ENCODE peak calls at places on chromosomes 5 and 9, in seven cellular contexts. M is H1, J is SK-N-SH, P is HepG2, Y is K562, U is HCT116, A is GM12878. V is an unnamed sample.

GRCh38 chr9:97041898-97042297 is 3.0 kb upstream of the CTSV start:
- DNase-seq in M (no peak), J (no peak), P (no peak), Y (no peak), U (no peak), A (no peak), V (no peak)

GRCh38 chr5:153895266-153895665 is 143.4 kb downstream of the FAM114A2 start:
- DNase-seq in M (no peak), J (no peak), P (no peak), Y (no peak), U (no peak), A (no peak), V (no peak)

GRCh38 chr9:114657705-114658104 is at the start of gene TEX53:
- DNase-seq in M (no peak), J (no peak), P (no peak), Y (no peak), U (no peak), A (no peak), V (no peak)

GRCh38 chr5:16639206-16639605 is 22.4 kb upstream of the RETREG1 start:
- DNase-seq in M (no peak), J (no peak), P (no peak), Y (no peak), U (no peak), A (no peak), V (no peak)

GRCh38 chr5:142276517-142276916 is 48.3 kb downstream of the SPRY4 start:
- DNase-seq in M (no peak), J (no peak), P (no peak), Y (no peak), U (no peak), A (no peak), V (no peak)

GRCh38 chr9:3751125-3751758 is 225.4 kb upstream of the RFX3 start:
- DNase-seq in M (no peak), J (no peak), P (peak), Y (no peak), U (no peak), A (no peak), V (no peak)

GRCh38 chr5:143791848-143792701 is 19.9 kb upstream of the HMHB1 start:
- DNase-seq in M (no peak), J (no peak), P (no peak), Y (no peak), U (no peak), A (no peak), V (no peak)

GRCh38 chr5:113047733-113048652 is 71.4 kb downstream of the DCP2 start:
- DNase-seq in M (no peak), J (no peak), P (no peak), Y (no peak), U (no peak), A (peak), V (no peak)

GRCh38 chr9:68560131-68560844 is 19.6 kb upstream of the TMEM252 start:
- DNase-seq in M (peak), J (peak), P (peak), Y (peak), U (peak), A (no peak), V (no peak)

GRCh38 chr9:6239048-6239461 is 23.4 kb downstream of the IL33 start:
- DNase-seq in M (no peak), J (no peak), P (peak), Y (no peak), U (no peak), A (no peak), V (no peak)

GRCh38 chr5:101679816-101680215 is 616.3 kb downstream of the SLCO4C1 start:
- DNase-seq in M (no peak), J (no peak), P (no peak), Y (no peak), U (no peak), A (no peak), V (no peak)

GRCh38 chr5:150860422-150860821 is 14.1 kb downstream of the IRGM start:
- DNase-seq in M (no peak), J (no peak), P (peak), Y (no peak), U (no peak), A (no peak), V (no peak)

DNA sequence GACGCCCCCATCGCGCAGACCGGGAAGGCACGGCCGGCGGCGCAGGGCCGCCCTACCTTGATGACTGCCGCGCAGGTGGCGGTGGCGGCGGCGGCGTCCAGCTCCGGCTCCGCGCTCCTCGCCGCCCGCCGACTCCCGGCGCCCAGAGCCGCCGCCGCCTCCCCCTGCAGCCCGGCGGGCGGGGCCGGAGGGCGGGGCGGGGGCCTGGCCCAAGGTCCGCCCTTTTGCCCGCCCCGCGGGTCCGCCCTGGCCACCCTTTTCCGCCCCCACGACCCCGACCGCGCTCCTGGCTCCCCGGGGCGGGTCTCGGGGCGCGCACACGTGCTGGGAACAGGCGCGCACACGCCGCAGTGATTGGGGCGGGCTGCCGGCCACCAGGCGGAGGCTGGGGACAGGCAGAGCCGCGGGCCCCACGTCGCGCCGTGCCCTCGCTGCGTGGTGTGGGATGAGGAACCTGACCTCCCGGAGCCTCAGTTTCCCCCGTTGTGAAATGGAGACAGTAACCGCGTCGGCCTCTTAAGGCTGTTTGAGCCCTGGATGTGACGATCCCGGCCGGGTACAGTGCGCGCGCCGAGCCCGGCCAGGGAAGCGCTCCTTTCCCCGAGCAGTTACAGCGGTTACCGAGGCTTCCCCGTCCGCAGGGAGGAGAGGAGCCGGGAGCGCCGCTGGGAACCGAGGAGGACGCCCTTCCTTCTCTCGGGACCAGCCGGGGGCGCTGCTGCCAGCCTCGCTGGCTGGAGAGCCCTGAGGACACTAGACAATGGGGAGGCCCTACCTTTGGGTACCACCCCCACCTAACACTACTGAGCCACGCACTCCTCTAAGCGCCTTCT is at the start of gene CORO2A:
- DNase-seq in M (peak), J (peak), P (peak), Y (peak), U (peak), A (no peak), V (no peak)
- TF ChIP-seq SIN3A in M (no peak), J (no peak), P (peak), Y (peak), U (no peak), A (peak), V (no peak)

GRCh38 chr5:169112016-169112415 is 188.9 kb downstream of the SLIT3 start:
- DNase-seq in M (no peak), J (no peak), P (no peak), Y (no peak), U (no peak), A (no peak), V (no peak)
- TF ChIP-seq SIN3A in M (no peak), J (no peak), P (no peak), Y (no peak), U (no peak), A (no peak), V (no peak)

GRCh38 chr5:2887401-2888348 is 136.2 kb upstream of the IRX2 start:
- DNase-seq in M (no peak), J (no peak), P (no peak), Y (no peak), U (no peak), A (no peak), V (no peak)

GRCh38 chr5:2892601-2893000 is 141.1 kb upstream of the IRX2 start:
- DNase-seq in M (no peak), J (no peak), P (no peak), Y (no peak), U (no peak), A (no peak), V (no peak)

GRCh38 chr5:2888520-2889060 is 137.1 kb upstream of the IRX2 start:
- DNase-seq in M (no peak), J (no peak), P (no peak), Y (no peak), U (no peak), A (no peak), V (no peak)

GRCh38 chr5:2891781-2892180 is 140.3 kb upstream of the IRX2 start:
- DNase-seq in M (no peak), J (no peak), P (no peak), Y (no peak), U (no peak), A (no peak), V (no peak)

DNA sequence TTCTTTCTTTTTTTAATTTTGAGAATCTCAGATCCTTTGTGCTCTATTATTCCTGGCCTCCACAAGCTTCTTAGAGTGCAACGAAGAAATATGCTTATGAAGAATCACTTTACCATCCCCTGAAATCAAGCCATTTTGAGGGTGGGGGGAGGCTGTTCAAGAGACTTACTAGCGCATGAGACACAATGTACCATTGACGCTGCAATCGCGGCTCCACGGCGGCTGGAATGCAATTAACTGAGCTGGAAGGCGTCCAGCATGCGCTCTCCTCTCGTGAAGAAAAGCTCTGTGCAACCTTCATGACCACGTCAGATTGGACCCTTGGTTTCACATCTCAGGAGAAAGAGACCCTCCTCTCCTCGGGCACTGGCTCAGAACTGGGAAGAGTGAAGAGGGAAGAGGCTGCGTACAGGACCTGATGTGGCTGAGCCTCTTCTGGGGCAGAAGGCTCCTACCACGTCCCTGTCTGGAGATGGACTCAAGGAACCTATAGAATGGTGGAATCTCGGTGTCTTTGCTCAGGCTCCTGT is 138.5 kb upstream of the IRX2 start:
- DNase-seq in M (no peak), J (no peak), P (no peak), Y (no peak), U (no peak), A (no peak), V (no peak)
- TF ChIP-seq SIN3A in M (no peak), J (no peak), P (no peak), Y (no peak), U (no peak), A (no peak), V (no peak)

GRCh38 chr5:85647349-85648127 is 970.2 kb upstream of the COX7C start:
- DNase-seq in M (no peak), J (no peak), P (no peak), Y (peak), U (no peak), A (no peak), V (no peak)

GRCh38 chr5:85646641-85647040 is 971.1 kb upstream of the COX7C start:
- DNase-seq in M (no peak), J (no peak), P (no peak), Y (no peak), U (no peak), A (no peak), V (no peak)

GRCh38 chr5:85648495-85648894 is 969.2 kb upstream of the COX7C start:
- DNase-seq in M (no peak), J (no peak), P (no peak), Y (no peak), U (no peak), A (no peak), V (no peak)

GRCh38 chr5:85656050-85656449 is 961.7 kb upstream of the COX7C start:
- DNase-seq in M (no peak), J (no peak), P (no peak), Y (no peak), U (no peak), A (no peak), V (no peak)

DNA sequence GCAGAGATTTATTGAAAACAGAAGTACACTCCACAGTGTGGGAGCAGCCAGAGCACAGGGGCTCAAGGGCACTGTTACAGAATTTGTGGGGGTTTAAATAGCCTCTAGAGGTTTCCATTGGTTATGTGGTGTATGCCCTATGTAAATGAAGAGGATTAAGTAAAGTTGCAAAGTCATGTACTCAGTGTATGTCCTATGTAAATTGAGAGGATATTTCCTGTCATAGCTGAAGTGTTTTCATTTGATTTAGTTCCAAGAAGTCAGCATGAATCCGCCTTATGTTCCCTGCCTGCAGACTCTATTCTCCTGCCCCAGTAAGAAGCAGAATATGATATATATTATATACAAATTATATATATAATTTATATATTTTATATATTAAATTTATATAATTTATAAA is 966.0 kb upstream of the COX7C start:
- DNase-seq in M (no peak), J (no peak), P (no peak), Y (no peak), U (no peak), A (no peak), V (no peak)
- TF ChIP-seq SIN3A in M (no peak), J (no peak), P (no peak), Y (no peak), U (no peak), A (no peak), V (no peak)

GRCh38 chr9:76114144-76114543 is 223.7 kb downstream of the PCSK5 start:
- DNase-seq in M (no peak), J (no peak), P (no peak), Y (no peak), U (no peak), A (no peak), V (no peak)
- TF ChIP-seq SIN3A in M (no peak), J (no peak), P (no peak), Y (no peak), U (no peak), A (no peak), V (no peak)

GRCh38 chr5:107592515-107592914 is 78.2 kb downstream of the EFNA5 start:
- DNase-seq in M (no peak), J (no peak), P (no peak), Y (no peak), U (no peak), A (no peak), V (no peak)
- TF ChIP-seq SIN3A in M (no peak), J (no peak), P (no peak), Y (no peak), U (no peak), A (no peak), V (no peak)

DNA sequence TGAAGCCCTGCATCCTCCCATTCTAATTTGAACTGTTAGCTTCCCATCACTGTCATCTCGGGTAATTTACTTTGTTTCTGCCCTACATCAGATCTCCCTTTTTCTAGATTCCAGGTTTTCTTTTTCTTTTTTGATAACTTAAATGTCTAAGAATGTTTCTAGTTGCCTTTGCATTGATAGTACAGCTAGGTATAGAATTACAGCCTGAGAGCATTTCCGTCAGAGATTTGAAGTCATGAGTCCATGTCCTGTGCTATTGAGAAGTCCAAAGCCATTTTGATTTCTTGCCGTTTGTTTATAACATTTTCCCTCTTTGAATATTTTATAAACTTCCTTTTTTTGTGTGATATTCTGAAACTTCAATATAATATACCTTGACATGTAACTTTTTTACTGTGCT is 5.3 kb downstream of the TENT2 start:
- DNase-seq in M (no peak), J (no peak), P (no peak), Y (no peak), U (no peak), A (no peak), V (no peak)
- TF ChIP-seq SIN3A in M (no peak), J (no peak), P (no peak), Y (no peak), U (no peak), A (no peak), V (no peak)

V was measured in Panc1.